ENCODE peak calls at places on chromosomes 4 and X, in eight cellular contexts. S is HepG2, N is breast epithelium, L is sigmoid colon, B is H1, V is stomach, D is upper lobe of left lung, Q is HCT116. T is an unnamed sample.

GRCh38 chr4:183924362-183925044 is 19.4 kb downstream of the STOX2 start:
- DNase-seq in S (no peak), N (no peak), L (no peak), B (no peak), V (peak), D (no peak), Q (no peak), T (no peak)

GRCh38 chrX:31459361-31459760 is 387.5 kb upstream of the FTHL17 start:
- DNase-seq in S (no peak), N (no peak), L (no peak), B (no peak), V (no peak), D (no peak), Q (no peak), T (no peak)

GRCh38 chr4:3765271-3766206 is 646 bp upstream of the ADRA2C start:
- DNase-seq in S (peak), N (no peak), L (no peak), B (no peak), V (peak), D (peak), Q (no peak), T (no peak)

GRCh38 chrX:41667631-41668030 is 21.1 kb upstream of the GPR34 start:
- DNase-seq in S (no peak), N (no peak), L (no peak), B (no peak), V (no peak), D (no peak), Q (no peak), T (no peak)

GRCh38 chr4:168868044-168868855 is 141.8 kb downstream of the CBR4 start:
- DNase-seq in S (no peak), N (no peak), L (no peak), B (no peak), V (no peak), D (no peak), Q (no peak), T (no peak)

GRCh38 chrX:37779857-37780256 is at the start of gene CYBB:
- DNase-seq in S (no peak), N (no peak), L (no peak), B (no peak), V (no peak), D (no peak), Q (no peak), T (no peak)

GRCh38 chr4:3321295-3321889 is 28.6 kb downstream of the RGS12 start:
- DNase-seq in S (no peak), N (peak), L (peak), B (no peak), V (peak), D (peak), Q (no peak), T (no peak)

GRCh38 chrX:133655262-133655913 is 240.1 kb upstream of the GPC4 start:
- DNase-seq in S (no peak), N (no peak), L (no peak), B (no peak), V (no peak), D (no peak), Q (no peak), T (no peak)

GRCh38 chr4:145816091-145816490 is 122.5 kb downstream of the ZNF827 start:
- DNase-seq in S (no peak), N (no peak), L (no peak), B (no peak), V (no peak), D (no peak), Q (no peak), T (no peak)

GRCh38 chr4:63459329-63459728 is 949.9 kb downstream of the TECRL start:
- DNase-seq in S (no peak), N (no peak), L (no peak), B (no peak), V (no peak), D (no peak), Q (no peak), T (no peak)

GRCh38 chr4:119271361-119272085 is 50.4 kb downstream of the FABP2 start:
- DNase-seq in S (no peak), N (no peak), L (no peak), B (no peak), V (no peak), D (no peak), Q (no peak), T (no peak)

GRCh38 chr4:153439831-153440230 is 26.3 kb upstream of the TMEM131L start:
- DNase-seq in S (no peak), N (no peak), L (no peak), B (no peak), V (no peak), D (no peak), Q (no peak), T (no peak)

GRCh38 chr4:120731561-120731960 is 191.0 kb downstream of the PRDM5 start:
- DNase-seq in S (no peak), N (no peak), L (no peak), B (no peak), V (no peak), D (no peak), Q (no peak), T (no peak)

GRCh38 chr4:100360211-100360610 is 157.6 kb downstream of the EMCN start:
- DNase-seq in S (no peak), N (no peak), L (no peak), B (no peak), V (no peak), D (no peak), Q (no peak), T (no peak)

GRCh38 chr4:5503295-5503694 is 205.1 kb downstream of the EVC2 start:
- DNase-seq in S (no peak), N (no peak), L (no peak), B (no peak), V (no peak), D (peak), Q (no peak), T (peak)

GRCh38 chr4:151313306-151314028 is 11.9 kb downstream of the SH3D19 start:
- DNase-seq in S (peak), N (no peak), L (no peak), B (no peak), V (no peak), D (no peak), Q (no peak), T (peak)

GRCh38 chr4:54498661-54499111 is 159.1 kb upstream of the KIT start:
- DNase-seq in S (no peak), N (no peak), L (no peak), B (no peak), V (no peak), D (no peak), Q (no peak), T (peak)

GRCh38 chr4:72974694-72975487 is 94.6 kb downstream of the COX18 start:
- DNase-seq in S (no peak), N (no peak), L (no peak), B (no peak), V (no peak), D (no peak), Q (no peak), T (no peak)

GRCh38 chr4:138961687-138962086 is 53.9 kb upstream of the NOCT start:
- DNase-seq in S (no peak), N (no peak), L (no peak), B (no peak), V (no peak), D (no peak), Q (no peak), T (no peak)

GRCh38 chrX:105975382-105975781 is 63.1 kb downstream of the SERPINA7 start:
- DNase-seq in S (peak), N (no peak), L (no peak), B (no peak), V (no peak), D (no peak), Q (peak), T (no peak)

GRCh38 chr4:13919021-13919441 is 291.5 kb upstream of the BOD1L1 start:
- DNase-seq in S (no peak), N (no peak), L (peak), B (no peak), V (no peak), D (no peak), Q (no peak), T (peak)

GRCh38 chr4:128267745-128268144 is 19.9 kb downstream of the PGRMC2 start:
- DNase-seq in S (no peak), N (no peak), L (no peak), B (no peak), V (no peak), D (no peak), Q (no peak), T (no peak)

GRCh38 chr4:75015627-75016026 is 82.7 kb downstream of the PARM1 start:
- DNase-seq in S (no peak), N (no peak), L (no peak), B (no peak), V (peak), D (peak), Q (no peak), T (no peak)

GRCh38 chrX:120604359-120604782 is 470 bp downstream of the MCTS1 start:
- DNase-seq in S (peak), N (no peak), L (no peak), B (no peak), V (no peak), D (no peak), Q (no peak), T (no peak)

GRCh38 chr4:25350561-25350960 is 26.5 kb upstream of the ANAPC4 start:
- DNase-seq in S (no peak), N (no peak), L (no peak), B (no peak), V (no peak), D (no peak), Q (no peak), T (no peak)

DNA sequence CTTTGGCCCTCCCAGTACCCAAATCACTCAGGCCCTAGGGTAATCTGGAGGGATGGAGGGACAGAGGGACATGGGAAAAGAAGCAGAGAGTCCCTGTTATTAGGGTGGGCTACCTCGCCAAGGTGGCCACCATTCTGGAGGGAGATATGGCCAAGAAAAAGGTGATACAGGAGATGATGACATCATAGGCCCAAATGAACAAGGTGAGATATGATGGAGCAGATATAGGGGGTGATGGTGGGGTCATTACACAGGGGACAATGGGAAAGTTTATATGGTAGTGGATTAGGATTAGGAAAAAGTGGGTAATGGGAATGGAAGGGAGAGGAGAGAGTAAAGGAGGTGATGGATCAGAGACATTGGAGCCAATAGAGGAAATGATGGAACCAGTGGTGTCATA is 12.9 kb upstream of the SYP start:
- DNase-seq in S (no peak), N (no peak), L (no peak), B (no peak), V (no peak), D (no peak), Q (no peak), T (no peak)
- TF ChIP-seq POLR2AphosphoS5 in S (no peak), N (no peak), L (no peak), B (no peak), V (no peak), D (no peak), Q (no peak), T (no peak)

GRCh38 chrX:136055651-136056221 is 70.5 kb downstream of the SLC9A6 start:
- DNase-seq in S (no peak), N (no peak), L (peak), B (no peak), V (no peak), D (no peak), Q (no peak), T (no peak)
- H3K27ac ChIP-seq in S (no peak), N (peak), L (peak), B (no peak), V (peak), D (no peak), Q (no peak), T (peak)

GRCh38 chrX:8755116-8755515 is 23.2 kb upstream of the ANOS1 start:
- DNase-seq in S (no peak), N (no peak), L (no peak), B (no peak), V (no peak), D (no peak), Q (no peak), T (no peak)

GRCh38 chrX:8748855-8749254 is 16.9 kb upstream of the ANOS1 start:
- DNase-seq in S (no peak), N (no peak), L (no peak), B (no peak), V (no peak), D (no peak), Q (no peak), T (no peak)

GRCh38 chrX:8749697-8750096 is 17.8 kb upstream of the ANOS1 start:
- DNase-seq in S (no peak), N (no peak), L (no peak), B (no peak), V (no peak), D (no peak), Q (no peak), T (no peak)
- TF ChIP-seq POLR2A in S (no peak), N (no peak), L (no peak), B (no peak), V (no peak), D (no peak), Q (no peak), T (no peak)

GRCh38 chrX:68983004-68983857 is 154.4 kb downstream of the EFNB1 start:
- DNase-seq in S (no peak), N (no peak), L (no peak), B (no peak), V (no peak), D (no peak), Q (no peak), T (peak)
- TF ChIP-seq POLR2AphosphoS5 in S (no peak), N (no peak), L (no peak), B (no peak), V (no peak), D (no peak), Q (no peak), T (no peak)

GRCh38 chr4:106986486-106986885 is 49.6 kb downstream of the DKK2 start:
- DNase-seq in S (no peak), N (no peak), L (no peak), B (no peak), V (no peak), D (no peak), Q (no peak), T (no peak)
- H3K27ac ChIP-seq in S (no peak), N (no peak), L (no peak), B (no peak), V (no peak), D (no peak), Q (no peak), T (no peak)

GRCh38 chr4:88284378-88285234 is at the start of gene PPM1K:
- DNase-seq in S (peak), N (peak), L (peak), B (peak), V (peak), D (peak), Q (peak), T (peak)
- TF ChIP-seq POLR2A in S (peak), N (peak), L (peak), B (no peak), V (no peak), D (no peak), Q (no peak), T (peak)

T was measured in esophagus muscularis mucosa.